ENCODE peak calls at places on chromosomes 6 and 20, in five cellular contexts. B is fibroblast of the aortic adventitia, F is neural crest cell, Y is stomach, N is PC-3. Z is an unnamed sample.

GRCh38 chr6:137866914-137867684 is at the start of gene TNFAIP3:
- DNase-seq in B (peak), F (peak), Y (peak), N (peak), Z (peak)

GRCh38 chr6:125995972-125996580 is 9.7 kb downstream of the TRMT11 start:
- DNase-seq in B (peak), F (peak), Y (peak), N (peak), Z (peak)

GRCh38 chr6:163753430-163753829 is 338.9 kb downstream of the QKI start:
- DNase-seq in B (no peak), F (no peak), Y (no peak), N (no peak), Z (no peak)

GRCh38 chr20:56158489-56158888 is 90.0 kb upstream of the MC3R start:
- DNase-seq in B (no peak), F (no peak), Y (no peak), N (no peak), Z (no peak)

GRCh38 chr6:63514488-63515173 is 57.6 kb upstream of the LOC128125822 start:
- DNase-seq in B (no peak), F (no peak), Y (no peak), N (no peak), Z (no peak)

GRCh38 chr6:16355699-16356481 is 117.5 kb downstream of the GMPR start:
- DNase-seq in B (peak), F (no peak), Y (no peak), N (peak), Z (peak)

GRCh38 chr6:98875375-98875774 is 41.0 kb downstream of the POU3F2 start:
- DNase-seq in B (no peak), F (no peak), Y (no peak), N (no peak), Z (no peak)

GRCh38 chr6:107243471-107243870 is 128.2 kb upstream of the BEND3 start:
- DNase-seq in B (no peak), F (no peak), Y (no peak), N (no peak), Z (no peak)

GRCh38 chr6:52164319-52165094 is 21.7 kb upstream of the IL17A start:
- DNase-seq in B (no peak), F (no peak), Y (no peak), N (no peak), Z (no peak)

GRCh38 chr6:51318674-51319073 is 500.0 kb downstream of the TFAP2B start:
- DNase-seq in B (no peak), F (no peak), Y (no peak), N (no peak), Z (no peak)

GRCh38 chr6:139473239-139473701 is 98.8 kb upstream of the CITED2 start:
- DNase-seq in B (peak), F (no peak), Y (no peak), N (no peak), Z (no peak)

DNA sequence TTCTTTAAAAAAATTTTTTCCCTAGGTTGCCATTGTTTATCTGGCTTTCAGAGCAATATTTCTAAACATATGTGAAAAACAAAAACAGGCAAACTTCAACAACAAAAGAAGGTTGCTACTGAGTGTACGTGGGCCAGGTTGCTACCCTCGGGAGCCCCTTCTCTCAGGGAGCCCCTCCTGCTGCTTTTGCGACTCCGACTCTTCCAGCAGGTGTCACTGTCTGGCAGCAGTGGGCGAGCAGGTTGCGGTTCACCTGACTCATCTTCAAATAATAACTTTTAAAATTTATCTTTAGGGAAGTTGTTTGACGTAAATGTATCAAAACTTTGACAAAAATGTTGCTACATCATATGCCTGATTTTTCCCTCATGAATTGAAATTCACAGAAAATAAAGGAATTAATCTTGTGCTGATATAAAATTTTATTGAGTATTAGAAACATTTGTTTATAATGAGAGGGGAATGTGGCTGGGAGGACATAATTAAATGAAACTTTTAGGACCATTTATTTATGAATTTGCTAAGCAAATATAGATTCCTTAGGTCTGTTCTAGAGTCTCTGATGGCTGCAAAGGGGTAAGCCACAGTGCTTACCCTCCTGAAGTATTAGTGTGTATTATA is 138.8 kb downstream of the HIVEP1 start:
- DNase-seq in B (no peak), F (no peak), Y (no peak), N (peak), Z (no peak)
- TF ChIP-seq CTCF in B (peak), F (peak), Y (no peak), N (peak), Z (peak)

GRCh38 chr20:62899633-62900051 is 26.7 kb downstream of the DIDO1 start:
- DNase-seq in B (no peak), F (no peak), Y (no peak), N (no peak), Z (peak)
- TF ChIP-seq CTCF in B (peak), F (no peak), Y (no peak), N (no peak), Z (peak)

GRCh38 chr6:33620584-33621395 is at the start of gene ITPR3:
- DNase-seq in B (peak), F (no peak), Y (peak), N (peak), Z (peak)
- TF ChIP-seq CTCF in B (no peak), F (no peak), Y (no peak), N (no peak), Z (no peak)

GRCh38 chr6:158387036-158387435 is 74.8 kb downstream of the TULP4 start:
- DNase-seq in B (no peak), F (no peak), Y (no peak), N (no peak), Z (no peak)
- TF ChIP-seq CTCF in B (no peak), F (peak), Y (no peak), N (peak), Z (peak)

GRCh38 chr6:135853227-135853626 is 1.7 kb downstream of the PDE7B start:
- DNase-seq in B (peak), F (no peak), Y (no peak), N (no peak), Z (peak)
- TF ChIP-seq CTCF in B (peak), F (no peak), Y (no peak), N (no peak), Z (peak)

GRCh38 chr6:144063744-144064401 is 31.5 kb downstream of the SF3B5 start:
- DNase-seq in B (no peak), F (peak), Y (peak), N (peak), Z (peak)
- TF ChIP-seq CTCF in B (no peak), F (peak), Y (no peak), N (peak), Z (no peak)

GRCh38 chr6:87487555-87487954 is 14.8 kb downstream of the SLC35A1 start:
- DNase-seq in B (no peak), F (no peak), Y (no peak), N (no peak), Z (peak)

GRCh38 chr6:87481936-87482335 is 9.2 kb downstream of the SLC35A1 start:
- DNase-seq in B (no peak), F (no peak), Y (no peak), N (no peak), Z (peak)

GRCh38 chr6:87484491-87484890 is 11.7 kb downstream of the SLC35A1 start:
- DNase-seq in B (no peak), F (no peak), Y (no peak), N (peak), Z (no peak)

GRCh38 chr6:87482382-87482781 is 9.6 kb downstream of the SLC35A1 start:
- DNase-seq in B (no peak), F (no peak), Y (no peak), N (no peak), Z (no peak)

GRCh38 chr6:87483929-87484328 is 11.2 kb downstream of the SLC35A1 start:
- DNase-seq in B (no peak), F (peak), Y (no peak), N (peak), Z (peak)
- TF ChIP-seq CTCF in B (no peak), F (peak), Y (no peak), N (peak), Z (no peak)